ENCODE peak calls at places on chromosomes 5 and 9, in five cellular contexts. D is IMR-90, K is H9, O is mesendoderm, I is H1. X is an unnamed sample.

GRCh38 chr5:55306641-55307382 is 682 bp downstream of the DHX29 start:
- DNase-seq in D (no peak), O (no peak), I (no peak), K (no peak), X (peak)

GRCh38 chr9:89863141-89863540 is 258.3 kb downstream of the GADD45G start:
- DNase-seq in K (no peak), O (no peak), I (no peak), D (no peak), X (no peak)

GRCh38 chr5:67502951-67503350 is 306.4 kb upstream of the CD180 start:
- DNase-seq in K (no peak), I (no peak), O (no peak), D (no peak), X (no peak)

GRCh38 chr9:84301851-84302250 is 38.7 kb downstream of the SLC28A3 start:
- DNase-seq in O (no peak), K (no peak), D (peak), I (no peak), X (no peak)

GRCh38 chr5:151471276-151471675 is 23.9 kb downstream of the SLC36A1 start:
- DNase-seq in O (no peak), I (no peak), D (peak), K (no peak), X (no peak)

GRCh38 chr9:8850916-8851315 is 1051.3 kb upstream of the DMAC1 start:
- DNase-seq in I (no peak), K (no peak), D (no peak), O (no peak), X (no peak)

GRCh38 chr9:109036744-109037680 is 23.7 kb upstream of the CTNNAL1 start:
- DNase-seq in I (no peak), K (no peak), D (no peak), O (no peak), X (peak)

GRCh38 chr9:93427655-93428379 is 23.7 kb upstream of the FAM120A start:
- DNase-seq in K (peak), D (no peak), I (no peak), O (peak), X (no peak)

GRCh38 chr5:176183321-176184074 is 54.7 kb upstream of the SIMC1 start:
- DNase-seq in O (peak), D (no peak), I (no peak), K (no peak), X (no peak)

GRCh38 chr9:73165911-73166310 is 14.2 kb downstream of the ANXA1 start:
- DNase-seq in I (no peak), D (no peak), O (no peak), K (no peak), X (no peak)

GRCh38 chr5:4116834-4117233 is 521.2 kb downstream of the IRX1 start:
- DNase-seq in I (no peak), O (no peak), K (no peak), D (no peak), X (no peak)

GRCh38 chr5:57111993-57112392 is 61.9 kb upstream of the GPBP1 start:
- DNase-seq in D (no peak), K (no peak), I (no peak), O (no peak), X (no peak)

GRCh38 chr9:16575142-16575877 is 295.2 kb downstream of the BNC2 start:
- DNase-seq in K (no peak), D (no peak), O (peak), I (no peak), X (no peak)

GRCh38 chr9:79695531-79696218 is 123.9 kb downstream of the TLE4 start:
- DNase-seq in D (no peak), O (no peak), K (no peak), I (no peak), X (no peak)

GRCh38 chr9:97635026-97635425 is 1.4 kb downstream of the NCBP1 start:
- DNase-seq in D (no peak), K (no peak), O (no peak), I (no peak), X (no peak)

GRCh38 chr9:95316274-95316673 is 1.2 kb downstream of the FANCC start:
- DNase-seq in O (no peak), D (no peak), I (no peak), K (no peak), X (no peak)

GRCh38 chr9:18263367-18263766 is 210.6 kb upstream of the ADAMTSL1 start:
- DNase-seq in K (peak), O (peak), D (no peak), I (no peak), X (no peak)

GRCh38 chr5:80507663-80508062 is 19.8 kb downstream of the FAM151B start:
- DNase-seq in K (no peak), I (no peak), D (no peak), O (peak), X (no peak)

GRCh38 chr9:122201641-122202040 is 27.1 kb downstream of the LHX6 start:
- DNase-seq in K (no peak), O (no peak), D (peak), I (no peak), X (no peak)

GRCh38 chr5:132419517-132420468 is 50.3 kb downstream of the SLC22A5 start:
- DNase-seq in D (peak), O (peak), K (peak), I (peak), X (peak)

GRCh38 chr9:105860526-105860925 is 166.2 kb downstream of the TMEM38B start:
- DNase-seq in O (no peak), I (no peak), D (no peak), K (no peak), X (no peak)

GRCh38 chr5:16037121-16037520 is 142.5 kb downstream of the MARCHF11 start:
- DNase-seq in D (no peak), K (no peak), I (no peak), O (no peak), X (no peak)

GRCh38 chr5:52943808-52944207 is 45.3 kb upstream of the ITGA2 start:
- DNase-seq in K (no peak), D (no peak), O (no peak), I (no peak), X (no peak)

GRCh38 chr9:137353223-137354152 is 51.4 kb upstream of the NRARP start:
- DNase-seq in K (no peak), O (no peak), I (no peak), D (no peak), X (no peak)

GRCh38 chr9:137354153-137354844 is 52.2 kb upstream of the NRARP start:
- DNase-seq in D (no peak), I (no peak), O (no peak), K (no peak), X (no peak)

GRCh38 chr9:137351781-137352501 is 49.9 kb upstream of the NRARP start:
- DNase-seq in D (no peak), K (no peak), I (no peak), O (no peak), X (no peak)

GRCh38 chr9:137350696-137351584 is 48.9 kb upstream of the NRARP start:
- DNase-seq in O (no peak), D (no peak), K (no peak), I (no peak), X (no peak)

DNA sequence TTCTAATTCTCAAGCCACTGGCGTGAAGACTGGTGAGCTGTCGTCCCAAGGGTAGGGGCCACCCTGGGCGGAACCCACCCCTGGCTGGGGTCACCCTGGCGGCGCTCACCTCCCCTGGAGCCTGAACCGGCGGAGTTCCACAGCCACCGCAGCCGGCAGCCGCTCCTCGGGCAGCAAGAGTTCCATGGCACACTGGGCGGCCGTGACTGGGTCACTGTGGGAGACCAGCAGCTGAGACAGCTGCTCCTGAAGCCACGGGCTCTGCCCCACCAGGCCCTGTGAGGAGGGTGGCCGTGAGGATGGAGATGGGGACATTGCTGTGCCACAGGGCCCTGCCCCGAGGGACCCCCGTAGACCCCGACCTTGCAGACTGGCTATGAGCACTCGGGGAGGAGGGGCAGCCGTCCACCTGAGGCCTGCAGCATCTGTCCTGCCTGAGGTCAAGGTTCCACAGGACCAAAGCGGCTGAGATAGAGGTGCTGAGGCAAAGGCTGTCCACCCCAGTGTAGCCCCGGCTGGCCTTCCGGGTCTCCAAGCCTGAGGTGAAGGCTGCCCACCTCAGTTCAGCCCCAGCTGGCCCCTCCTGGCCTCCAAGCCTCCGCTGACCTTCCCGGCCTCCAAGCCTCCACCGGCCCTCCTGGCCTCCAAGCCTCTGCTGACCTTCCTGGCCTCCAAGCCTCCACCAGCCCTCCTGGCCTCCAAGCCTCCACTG is 50.6 kb upstream of the NRARP start:
- DNase-seq in O (no peak), I (no peak), D (no peak), K (no peak), X (no peak)
- H3K18ac ChIP-seq in O (no peak), I (no peak), D (no peak), K (no peak), X (no peak)

GRCh38 chr5:173329370-173330150 is 1.3 kb upstream of the STC2 start:
- DNase-seq in I (peak), O (peak), D (no peak), K (peak), X (peak)

GRCh38 chr5:173330151-173330855 is 2.1 kb upstream of the STC2 start:
- DNase-seq in O (peak), D (no peak), I (no peak), K (no peak), X (peak)

GRCh38 chr5:173331956-173332479 is 3.8 kb upstream of the STC2 start:
- DNase-seq in O (peak), I (peak), K (peak), D (peak), X (peak)

GRCh38 chr5:173330856-173331206 is 2.6 kb upstream of the STC2 start:
- DNase-seq in I (no peak), O (no peak), K (no peak), D (no peak), X (no peak)

DNA sequence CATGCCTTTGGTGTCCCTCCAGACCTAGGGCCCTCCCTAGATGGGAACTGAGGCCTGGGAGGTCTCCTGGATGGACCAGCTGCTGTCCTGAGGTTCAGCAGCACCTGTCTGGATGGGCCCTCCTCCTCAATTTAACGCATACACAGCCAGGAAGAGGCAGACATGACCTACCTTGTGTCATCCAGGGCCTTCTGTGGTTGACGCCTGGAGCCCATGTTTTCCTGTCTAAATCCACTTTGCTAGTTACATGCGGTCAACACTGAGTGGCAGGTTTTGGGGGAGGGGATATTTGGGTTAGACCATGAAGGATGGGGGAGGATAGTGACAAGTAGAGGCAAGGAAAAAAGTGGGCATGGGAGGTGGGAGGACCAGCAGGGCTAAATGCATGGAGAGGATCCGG is 3.1 kb upstream of the STC2 start:
- DNase-seq in D (no peak), K (no peak), I (no peak), O (no peak), X (no peak)
- H3K18ac ChIP-seq in D (no peak), K (no peak), I (peak), O (no peak), X (no peak)

DNA sequence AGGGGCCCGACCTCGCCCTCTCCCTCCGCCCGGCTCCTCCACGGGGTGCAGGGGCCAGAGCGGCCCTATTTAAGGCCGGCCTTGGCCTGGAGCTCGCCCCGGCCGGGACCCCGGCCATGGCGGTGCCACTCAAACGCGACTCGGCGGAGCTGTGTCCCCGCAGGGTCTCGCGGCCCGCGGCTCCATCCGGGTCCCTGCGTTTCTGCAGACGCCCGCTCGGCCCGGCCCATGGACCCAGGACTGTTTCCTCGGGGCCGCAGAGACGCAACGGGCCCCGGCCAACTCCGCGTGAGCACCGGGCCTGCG is 661 bp downstream of the TMEM250 start:
- DNase-seq in I (peak), K (no peak), D (no peak), O (no peak), X (no peak)
- H3K18ac ChIP-seq in I (peak), K (no peak), D (no peak), O (peak), X (peak)

GRCh38 chr9:2560175-2560574 is 61.4 kb upstream of the VLDLR start:
- DNase-seq in I (no peak), D (no peak), K (no peak), O (no peak), X (no peak)
- H3K18ac ChIP-seq in I (no peak), D (peak), K (no peak), O (no peak), X (no peak)

GRCh38 chr5:40798856-40799210 is 659 bp upstream of the PRKAA1 start:
- DNase-seq in K (no peak), O (no peak), I (no peak), D (no peak), X (no peak)

GRCh38 chr5:40796487-40796889 is 1.7 kb downstream of the PRKAA1 start:
- DNase-seq in D (peak), K (no peak), O (no peak), I (no peak), X (peak)

GRCh38 chr5:40799248-40799647 is 1.1 kb upstream of the PRKAA1 start:
- DNase-seq in I (no peak), O (no peak), K (no peak), D (peak), X (no peak)

GRCh38 chr5:40798012-40798855 is at the start of gene PRKAA1:
- DNase-seq in I (peak), D (peak), K (peak), O (peak), X (peak)

GRCh38 chr5:40797273-40798011 is 732 bp downstream of the PRKAA1 start:
- DNase-seq in O (peak), D (peak), I (peak), K (no peak), X (peak)
- H3K18ac ChIP-seq in O (peak), D (peak), I (peak), K (peak), X (peak)